ENCODE peak calls at places on chromosomes 4 and X, in five cellular contexts. V, R, C, P and F are unnamed samples.

GRCh38 chr4:162485486-162485885 is 321.7 kb upstream of the FSTL5 start:
- DNase-seq in V (no peak), R (no peak), C (no peak), P (no peak), F (no peak)

GRCh38 chrX:119677654-119677981 is 15.3 kb downstream of the SEPTIN6 start:
- DNase-seq in V (no peak), R (no peak), C (no peak), P (no peak), F (no peak)

GRCh38 chr4:56468097-56468422 is 643 bp downstream of the SRP72 start:
- DNase-seq in V (no peak), R (no peak), C (no peak), P (peak; percentile 51), F (no peak)

GRCh38 chr4:38152305-38152704 is 192.1 kb downstream of the PTTG2 start:
- DNase-seq in V (no peak), R (no peak), C (no peak), P (no peak), F (no peak)

GRCh38 chr4:27318740-27319139 is 458.1 kb downstream of the STIM2 start:
- DNase-seq in V (no peak), R (peak; percentile 6), C (no peak), P (peak; percentile 72), F (no peak)

GRCh38 chr4:18077808-18078207 is 56.3 kb upstream of the LCORL start:
- DNase-seq in V (no peak), R (no peak), C (no peak), P (no peak), F (no peak)

GRCh38 chr4:1802720-1803522 is 9.8 kb downstream of the FGFR3 start:
- DNase-seq in V (no peak), R (no peak), C (no peak), P (no peak), F (no peak)

GRCh38 chr4:132502096-132502552 is 647.0 kb upstream of the PCDH10 start:
- DNase-seq in V (no peak), R (no peak), C (no peak), P (no peak), F (no peak)

GRCh38 chr4:70505152-70505748 is 13.1 kb upstream of the AMTN start:
- DNase-seq in V (peak; percentile 51), R (peak; percentile 5), C (peak; percentile 80), P (peak; percentile 76), F (no peak)

GRCh38 chr4:118729287-118730286 is 44.4 kb downstream of the METTL14 start:
- DNase-seq in V (no peak), R (no peak), C (no peak), P (no peak), F (no peak)

GRCh38 chr4:110682311-110682710 is 59.4 kb upstream of the PITX2 start:
- DNase-seq in V (no peak), R (no peak), C (no peak), P (no peak), F (no peak)

GRCh38 chr4:1080961-1081688 is 32.2 kb downstream of the RNF212 start:
- DNase-seq in V (no peak), R (no peak), C (no peak), P (no peak), F (no peak)

DNA sequence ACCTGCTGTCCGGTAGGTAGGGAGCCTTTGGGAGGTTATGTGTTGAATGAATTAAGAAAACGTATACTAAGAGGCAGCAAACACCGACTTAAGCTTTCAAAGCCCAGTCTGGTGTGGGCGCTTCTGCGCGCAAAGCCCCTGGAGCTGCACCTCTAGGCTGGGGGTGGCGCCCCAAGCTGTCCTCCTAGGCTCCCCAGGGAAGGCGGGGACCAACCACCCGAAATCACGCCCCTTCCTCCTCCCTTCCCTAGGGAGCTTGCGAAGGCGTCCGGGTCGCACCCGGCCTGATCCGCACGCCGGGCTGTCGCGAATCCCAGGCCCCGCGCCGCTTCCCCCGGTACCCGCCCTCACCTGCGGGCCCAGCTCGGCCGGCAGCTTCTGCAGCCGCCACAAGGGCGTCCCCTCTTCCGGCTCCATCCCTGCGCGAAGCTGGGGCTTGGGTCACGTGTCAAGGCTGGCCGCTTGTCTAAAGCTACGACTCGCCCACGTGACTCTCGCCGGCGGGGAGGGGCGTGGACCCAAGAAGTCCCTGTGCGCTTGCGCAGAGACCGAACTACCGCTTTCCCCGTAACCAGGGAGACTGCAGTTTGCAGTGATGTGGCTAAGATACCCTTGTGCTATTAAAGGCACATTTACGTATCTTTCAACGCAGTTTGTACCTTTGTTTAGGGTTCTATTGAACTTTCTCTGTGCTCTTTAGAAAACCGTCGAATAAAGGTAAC is at the start of gene COMMD8:
- DNase-seq in V (peak; percentile 96), R (peak; percentile 96), C (peak; percentile 98), P (peak; percentile 99), F (peak; percentile 99)
- TF ChIP-seq CTCF in V (peak; percentile 36), R (peak; percentile 52), C (peak; percentile 41), P (peak; percentile 46), F (peak; percentile 56)

DNA sequence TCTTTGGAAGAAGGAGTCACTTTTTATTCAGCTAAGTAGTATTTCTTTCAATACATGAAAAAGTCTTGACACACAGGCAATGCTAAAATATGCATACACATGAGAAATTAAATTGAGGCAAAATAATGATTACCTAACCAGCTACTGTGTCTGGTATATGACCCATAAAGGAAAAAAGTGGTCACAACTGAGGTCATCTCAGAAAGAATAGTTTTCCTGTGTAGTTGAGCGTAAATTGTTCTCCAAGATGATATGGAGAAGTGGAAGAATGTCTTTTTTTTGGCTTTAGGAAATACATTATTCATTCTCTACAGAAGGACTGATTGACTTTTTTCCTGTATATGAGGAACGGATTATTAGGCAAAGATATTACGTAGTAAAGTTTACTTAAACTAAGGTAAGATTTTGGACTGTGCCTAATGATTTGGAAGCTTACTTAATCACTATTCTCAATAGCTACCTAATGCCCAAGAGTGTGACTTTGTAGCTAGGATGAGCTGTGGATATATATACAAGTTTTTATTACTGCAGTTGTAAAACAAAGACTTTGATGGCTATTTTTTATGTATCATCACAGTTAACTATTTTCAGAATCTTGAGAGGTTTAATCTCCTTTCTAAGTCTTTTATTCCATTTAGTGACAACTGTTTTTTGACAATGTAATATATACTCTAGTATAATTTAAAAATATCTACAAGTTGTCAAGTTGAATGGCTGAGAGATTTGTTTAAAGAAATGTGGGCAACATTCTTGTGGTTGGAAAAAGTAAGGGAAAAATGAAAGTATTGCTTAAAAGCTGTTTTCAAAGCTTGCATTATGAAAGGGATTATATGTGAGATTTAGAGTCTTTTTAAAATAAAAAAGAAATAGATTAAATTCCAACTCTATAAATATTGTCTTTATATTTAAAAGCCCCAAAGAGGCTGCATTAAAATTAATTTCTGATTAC is 100.1 kb downstream of the PDLIM5 start:
- DNase-seq in V (no peak), R (no peak), C (no peak), P (no peak), F (no peak)
- H3K4me1 ChIP-seq in V (no peaks in the 10 kb centered on the region), R (peaks cover 62% of the 10 kb centered on the region), C (peaks cover 11% of the 10 kb centered on the region), P (peaks cover 15% of the 10 kb centered on the region), F (peaks cover 30% of the 10 kb centered on the region)

GRCh38 chr4:76626686-76627465 is 191.8 kb downstream of the SHROOM3 start:
- DNase-seq in V (no peak), R (no peak), C (no peak), P (no peak), F (no peak)
- TF ChIP-seq CTCF in V (no peak), R (no peak), C (peak; percentile 19), P (peak; percentile 50), F (no peak)

GRCh38 chr4:2816401-2816954 is 23.6 kb downstream of the SH3BP2 start:
- DNase-seq in V (no peak), R (no peak), C (no peak), P (no peak), F (no peak)

GRCh38 chr4:2812985-2813384 is 20.1 kb downstream of the SH3BP2 start:
- DNase-seq in V (no peak), R (no peak), C (no peak), P (no peak), F (no peak)

GRCh38 chr4:2813446-2814405 is 20.8 kb downstream of the SH3BP2 start:
- DNase-seq in V (no peak), R (no peak), C (no peak), P (no peak), F (no peak)

GRCh38 chr4:2812600-2812932 is 19.7 kb downstream of the SH3BP2 start:
- DNase-seq in V (no peak), R (no peak), C (no peak), P (no peak), F (no peak)

GRCh38 chr4:2814627-2815026 is 21.7 kb downstream of the SH3BP2 start:
- DNase-seq in V (no peak), R (no peak), C (no peak), P (no peak), F (no peak)
- H3K4me1 ChIP-seq in V (peaks cover 49% of the 10 kb centered on the region), R (peaks cover 67% of the 10 kb centered on the region), C (peaks cover 63% of the 10 kb centered on the region), P (peaks cover 17% of the 10 kb centered on the region), F (peaks cover 12% of the 10 kb centered on the region)